ENCODE peak calls at places on chromosomes 13 and 19, in ten cellular contexts. G is breast epithelium, E is ovary, I is fibroblast of lung, V is esophagus squamous epithelium, L is fibroblast of mammary gland, M is cardiac fibroblast, Z is Caco-2, S is tibial nerve, U is heart left ventricle. P is an unnamed sample.

GRCh38 chr13:91520952-91521351 is 122.5 kb downstream of the GPC5 start:
- DNase-seq in G (no peak), V (no peak), E (no peak), S (no peak), L (no peak), I (peak; percentile 14), U (no peak), M (no peak), Z (no peak), P (no peak)

GRCh38 chr19:21498651-21499050 is 6.8 kb upstream of the ZNF429 start:
- DNase-seq in S (no peak), G (no peak), V (no peak), L (no peak), U (no peak), Z (no peak), M (no peak), I (no peak), E (no peak), P (no peak)

GRCh38 chr13:26377038-26377437 is 123.1 kb downstream of the CDK8 start:
- DNase-seq in M (peak; percentile 8), I (no peak), L (peak; percentile 28), E (no peak), U (no peak), V (no peak), G (no peak), Z (peak; percentile 57), S (no peak), P (no peak)

GRCh38 chr19:22545751-22546150 is 88.4 kb upstream of the ZNF492 start:
- DNase-seq in Z (peak; percentile 10), M (no peak), U (no peak), S (peak; percentile 57), I (no peak), E (peak; percentile 81), G (peak; percentile 70), V (no peak), L (peak; percentile 14), P (no peak)

GRCh38 chr13:30431269-30431950 is 9.1 kb downstream of the UBE2L5 start:
- DNase-seq in U (no peak), Z (peak; percentile 33), V (no peak), M (no peak), I (no peak), G (no peak), E (no peak), L (peak; percentile 57), S (no peak), P (no peak)

GRCh38 chr13:39133781-39134180 is 95.5 kb downstream of the NHLRC3 start:
- DNase-seq in M (no peak), V (no peak), U (no peak), E (no peak), S (no peak), G (no peak), I (no peak), L (no peak), Z (no peak), P (no peak)

GRCh38 chr19:39834287-39834841 is 402 bp upstream of the DYRK1B start:
- DNase-seq in G (no peak), L (no peak), S (no peak), E (no peak), Z (no peak), M (no peak), I (no peak), U (no peak), V (no peak), P (no peak)

GRCh38 chr19:42401365-42402303 is 11.5 kb upstream of the CNFN start:
- DNase-seq in V (no peak), Z (peak; percentile 80), I (peak; percentile 81), U (peak; percentile 87), L (peak; percentile 77), G (peak; percentile 87), S (peak; percentile 92), M (peak; percentile 84), E (peak; percentile 88), P (no peak)

GRCh38 chr19:48445256-48445605 is 552 bp upstream of the GRWD1 start:
- DNase-seq in S (peak; percentile 49), G (no peak), I (peak; percentile 95), E (no peak), U (no peak), M (peak; percentile 96), Z (peak; percentile 73), V (no peak), L (peak; percentile 96), P (peak; percentile 71)

GRCh38 chr13:30400376-30400775 is 21.9 kb upstream of the UBE2L5 start:
- DNase-seq in U (no peak), M (no peak), S (no peak), Z (no peak), V (no peak), I (no peak), E (no peak), L (no peak), G (no peak), P (no peak)

GRCh38 chr13:63024458-63024857 is 1608.8 kb upstream of the PCDH20 start:
- DNase-seq in S (no peak), G (no peak), I (peak; percentile 44), U (no peak), E (no peak), L (no peak), Z (no peak), V (no peak), M (no peak), P (no peak)

GRCh38 chr13:78827471-78827870 is 168.5 kb upstream of the OBI1 start:
- DNase-seq in I (no peak), V (no peak), E (no peak), L (no peak), U (no peak), M (no peak), G (no peak), S (no peak), Z (no peak), P (no peak)

GRCh38 chr13:59690857-59691500 is 472.7 kb downstream of the DIAPH3 start:
- DNase-seq in G (no peak), Z (peak; percentile 70), E (no peak), V (no peak), L (peak; percentile 63), M (no peak), S (no peak), U (no peak), I (no peak), P (no peak)
- TF ChIP-seq CTCF in G (no peak), Z (no peak), E (no peak), V (no peak), L (no peak), M (no peak), S (no peak), U (no peak), I (no peak), P (no peak)

GRCh38 chr19:57642396-57643046 is 9.6 kb downstream of the ZNF211 start:
- DNase-seq in S (no peak), Z (no peak), G (no peak), V (no peak), L (no peak), E (no peak), I (no peak), M (no peak), U (no peak), P (peak; percentile 72)
- H3K4me3 ChIP-seq in S (no peak overlapping the region), Z (no peak overlapping the region), G (no peak overlapping the region), V (no peak overlapping the region), L (no peak overlapping the region), E (no peak overlapping the region), I (no peak overlapping the region), M (no peak overlapping the region), U (no peak overlapping the region), P (no peak overlapping the region)

DNA sequence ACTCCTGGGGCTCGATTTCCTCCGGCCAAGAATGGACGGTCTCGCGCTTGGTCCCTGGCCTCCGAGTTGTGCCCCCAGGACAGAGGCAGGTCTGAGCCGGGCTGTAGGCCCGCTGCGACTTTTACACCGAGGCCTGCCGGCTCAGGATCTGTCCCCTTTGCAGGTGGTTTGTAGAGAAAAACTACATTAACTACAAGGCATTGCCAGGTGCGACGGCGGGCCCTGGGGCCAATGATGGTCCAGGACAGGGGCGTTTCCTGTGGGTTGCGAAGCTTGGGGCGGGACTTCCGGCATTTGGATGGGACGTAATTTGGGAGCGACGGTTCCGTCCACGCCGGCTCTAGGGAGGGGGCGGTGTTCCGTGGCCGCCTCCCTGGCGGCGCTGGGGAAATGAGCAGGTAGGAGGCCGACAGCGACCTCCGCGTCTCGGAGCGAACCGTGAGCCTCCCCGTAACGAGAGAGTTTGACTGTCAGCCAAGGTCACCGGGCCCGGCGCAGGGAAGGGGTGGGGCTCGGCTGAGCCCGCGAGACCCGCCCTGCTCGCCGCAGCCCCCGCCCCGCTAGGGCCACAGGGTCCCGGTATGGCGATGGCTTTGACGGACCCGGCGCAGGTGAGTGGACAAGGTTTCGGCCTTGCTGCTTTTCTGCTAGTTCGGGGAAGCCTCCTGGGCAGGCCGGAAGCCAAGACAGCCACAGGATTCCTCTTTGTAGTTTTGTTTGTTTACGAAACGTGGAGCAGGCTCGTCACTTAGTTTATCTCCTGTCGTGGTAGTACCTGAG is at the start of gene ZNF805:
- DNase-seq in I (peak; percentile 91), E (peak; percentile 96), S (peak; percentile 94), M (peak; percentile 93), U (peak; percentile 98), Z (peak; percentile 96), L (peak; percentile 88), V (peak; percentile 71), G (peak; percentile 97), P (peak; percentile 87)
- TF ChIP-seq CTCF in I (no peak), E (peak; percentile 11), S (no peak), M (peak; percentile 18), U (no peak), Z (no peak), L (no peak), V (no peak), G (no peak), P (no peak)

GRCh38 chr19:45440873-45441654 is 17.3 kb upstream of the ERCC1 start:
- DNase-seq in U (no peak), I (no peak), E (no peak), S (no peak), L (peak; percentile 37), V (no peak), M (peak; percentile 66), Z (peak; percentile 39), G (no peak), P (no peak)

GRCh38 chr19:45444318-45445041 is 20.8 kb upstream of the ERCC1 start:
- DNase-seq in M (peak; percentile 94), L (peak; percentile 72), G (peak; percentile 96), E (peak; percentile 98), U (peak; percentile 98), V (peak; percentile 36), I (peak; percentile 78), S (peak; percentile 91), Z (peak; percentile 99), P (no peak)

GRCh38 chr19:45443462-45444317 is 20.0 kb upstream of the ERCC1 start:
- DNase-seq in V (no peak), L (peak; percentile 84), Z (peak; percentile 99), G (peak; percentile 99), S (peak; percentile 94), M (peak; percentile 95), E (peak; percentile 97), I (peak; percentile 84), U (peak; percentile 98), P (no peak)

GRCh38 chr19:45442408-45442926 is 18.8 kb upstream of the ERCC1 start:
- DNase-seq in Z (no peak), E (no peak), G (no peak), U (no peak), L (no peak), I (no peak), M (no peak), V (no peak), S (no peak), P (no peak)

DNA sequence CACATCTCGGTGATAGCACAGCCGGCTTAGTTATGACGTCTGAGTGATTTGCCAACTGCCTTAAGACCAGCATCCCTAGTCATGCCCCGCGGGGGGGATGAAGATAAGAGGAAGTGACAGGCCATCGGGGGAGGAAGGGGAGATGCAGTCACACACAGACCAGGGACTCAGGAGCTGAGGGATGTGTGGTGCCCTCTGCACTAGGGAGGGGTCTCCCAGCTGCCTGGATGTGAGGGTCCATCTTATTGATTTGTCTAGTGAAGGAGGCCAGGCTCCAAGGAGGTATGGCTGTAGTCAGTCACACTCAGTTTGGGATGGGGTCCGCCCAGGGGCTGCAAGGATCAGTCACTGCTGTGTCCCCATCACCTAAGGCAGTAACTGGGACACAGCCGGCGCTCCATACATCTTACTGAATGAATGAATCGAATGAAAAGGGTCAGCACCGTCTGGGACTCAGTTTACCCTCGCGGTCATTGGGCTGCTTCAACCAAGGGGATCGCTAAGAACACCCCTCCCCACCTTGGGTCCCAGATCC is 19.3 kb upstream of the ERCC1 start:
- DNase-seq in G (no peak), S (peak; percentile 66), M (peak; percentile 48), Z (peak; percentile 34), U (no peak), L (peak; percentile 59), E (peak; percentile 52), I (peak; percentile 41), V (no peak), P (no peak)
- H3K4me3 ChIP-seq in G (peak overlapping the region; percentile 58), S (peak overlapping the region; percentile 43), M (peak overlapping the region; percentile 45), Z (peak overlapping the region; percentile 13), U (peak overlapping the region; percentile 43), L (peak overlapping the region; percentile 54), E (peak overlapping the region; percentile 55), I (peak overlapping the region; percentile 22), V (peak overlapping the region; percentile 32), P (peak overlapping the region; percentile 56)

P was measured in LNCaP clone FGC.